ENCODE peak calls at places on chromosomes 5 and 9, in seven cellular contexts. M is skeletal muscle cell; W is activated CD4-positive, alpha-beta T cell treated with anti-CD3 and anti-CD28 coated beads, Interleukin-2, amount 50 U/mL, for 24 hours; F is T-helper 1 cell; P is fibroblast of lung; S is adipocyte; E is upper lobe of right lung. U is an unnamed sample.
A peak's percentile ranks its signal among the peaks of the same experiment; 100 is the strongest.

GRCh38 chr5:109654455-109654854 is 35.3 kb upstream of the MAN2A1 start:
- DNase-seq in M (no peak), E (no peak), F (no peak), P (peak; percentile 20), S (no peak), W (no peak), U (no peak)

GRCh38 chr5:38607930-38608545 is 51.6 kb upstream of the LIFR start:
- DNase-seq in M (no peak), F (no peak), W (no peak), S (peak; percentile 69), E (no peak), P (peak; percentile 89), U (no peak)

GRCh38 chr5:159149085-159149484 is 49.4 kb upstream of the EBF1 start:
- DNase-seq in M (no peak), P (no peak), E (no peak), W (no peak), S (no peak), F (no peak), U (no peak)

GRCh38 chr5:35634326-35634725 is 16.7 kb downstream of the SPEF2 start:
- DNase-seq in F (no peak), M (no peak), W (no peak), S (no peak), E (no peak), P (no peak), U (no peak)

GRCh38 chr5:177545487-177546261 is 8.7 kb downstream of the FAM193B start:
- DNase-seq in M (peak; percentile 95), F (no peak), P (peak; percentile 80), E (no peak), S (peak; percentile 95), W (no peak), U (no peak)

GRCh38 chr5:135020111-135020895 is 13.7 kb downstream of the PITX1 start:
- DNase-seq in W (no peak), E (peak; percentile 44), P (no peak), M (no peak), F (no peak), S (no peak), U (no peak)

GRCh38 chr5:84825616-84826015 is 440.9 kb upstream of the EDIL3 start:
- DNase-seq in F (no peak), W (no peak), E (no peak), P (peak; percentile 82), S (peak; percentile 1), M (no peak), U (no peak)

GRCh38 chr9:5513966-5514365 is 3.6 kb downstream of the PDCD1LG2 start:
- DNase-seq in W (no peak), F (no peak), E (no peak), P (no peak), M (no peak), S (peak; percentile 39), U (no peak)

GRCh38 chr5:138138949-138139775 is at the start of gene NME5:
- DNase-seq in M (peak; percentile 24), F (no peak), S (peak; percentile 56), P (peak; percentile 80), W (no peak), E (peak; percentile 84), U (peak; percentile 82)

GRCh38 chr5:16192311-16192710 is 12.7 kb upstream of the MARCHF11 start:
- DNase-seq in W (no peak), E (no peak), F (no peak), M (no peak), P (no peak), S (no peak), U (no peak)

GRCh38 chr9:76585487-76586459 is 126.8 kb downstream of the GCNT1 start:
- DNase-seq in S (no peak), W (no peak), E (no peak), P (no peak), M (no peak), F (no peak), U (no peak)

GRCh38 chr5:115599924-115600323 is 2.4 kb downstream of the TICAM2 start:
- DNase-seq in P (peak; percentile 52), S (peak; percentile 37), F (no peak), E (no peak), W (no peak), M (no peak), U (no peak)

GRCh38 chr5:168227001-168227400 is 64.4 kb upstream of the WWC1 start:
- DNase-seq in M (no peak), F (no peak), S (no peak), W (no peak), P (peak; percentile 55), E (no peak), U (peak; percentile 32)

GRCh38 chr9:25678147-25678666 is at the start of gene TUSC1:
- DNase-seq in W (no peak), M (peak; percentile 34), P (peak; percentile 73), S (peak; percentile 89), E (peak; percentile 93), F (no peak), U (peak; percentile 67)

GRCh38 chr9:129676970-129677369 is 11.5 kb downstream of the PRRX2 start:
- DNase-seq in W (no peak), S (peak; percentile 92), F (no peak), M (no peak), E (no peak), P (no peak), U (no peak)

GRCh38 chr5:180494510-180495181 is 467 bp downstream of the CNOT6 start:
- DNase-seq in E (peak; percentile 77), M (no peak), P (peak; percentile 18), F (no peak), W (peak; percentile 7), S (peak; percentile 76), U (peak; percentile 50)

GRCh38 chr9:81787747-81788632 is 98.6 kb upstream of the TLE1 start:
- DNase-seq in S (peak; percentile 92), F (no peak), P (peak; percentile 96), E (no peak), M (peak; percentile 95), W (no peak), U (peak; percentile 22)

GRCh38 chr9:38153910-38154291 is 84.9 kb upstream of the SHB start:
- DNase-seq in M (no peak), W (no peak), F (no peak), S (no peak), E (no peak), P (no peak), U (no peak)

GRCh38 chr5:153432583-153432982 is 57.9 kb upstream of the GRIA1 start:
- DNase-seq in W (no peak), M (no peak), P (no peak), S (no peak), E (no peak), F (no peak), U (no peak)